ENCODE peak calls at places on chromosomes 1 and 21, in five cellular contexts. C is spleen, X is skeletal muscle cell, N is ovary, D is mucosa of descending colon. W is an unnamed sample.

GRCh38 chr1:209249280-209249670 is 334.2 kb upstream of the CAMK1G start:
- DNase-seq in C (no peak), D (no peak), X (no peak), N (no peak), W (no peak)

GRCh38 chr1:3063379-3064295 is 5.4 kb upstream of the PRDM16 start:
- DNase-seq in C (peak; percentile 60), X (no peak), N (no peak), D (no peak), W (no peak)

GRCh38 chr1:1001057-1001630 is 1.2 kb upstream of the HES4 start:
- DNase-seq in C (peak; percentile 74), X (no peak), D (no peak), N (no peak), W (peak; percentile 22)

GRCh38 chr1:248872752-248873408 is 14.0 kb upstream of the ZNF692 start:
- DNase-seq in D (peak; percentile 66), N (peak; percentile 72), C (peak; percentile 87), X (peak; percentile 19), W (peak; percentile 74)

GRCh38 chr1:22077728-22078127 is 25.2 kb downstream of the CDC42 start:
- DNase-seq in N (no peak), C (no peak), X (no peak), D (no peak), W (peak; percentile 53)

GRCh38 chr1:118254483-118254882 is 69.5 kb upstream of the SPAG17 start:
- DNase-seq in X (no peak), N (no peak), D (no peak), C (no peak), W (no peak)

GRCh38 chr21:46017695-46018094 is 36.1 kb downstream of the COL6A1 start:
- DNase-seq in C (no peak), X (no peak), D (no peak), N (no peak), W (no peak)

GRCh38 chr1:117815105-117815812 is 114.2 kb downstream of the GDAP2 start:
- DNase-seq in X (no peak), D (no peak), N (no peak), C (no peak), W (peak; percentile 71)

GRCh38 chr1:161420763-161421455 is 53.2 kb upstream of the CFAP126 start:
- DNase-seq in X (no peak), D (no peak), C (no peak), N (no peak), W (no peak)

GRCh38 chr1:183689770-183690204 is 36.7 kb upstream of the APOBEC4 start:
- DNase-seq in N (no peak), D (no peak), X (no peak), C (no peak), W (no peak)

GRCh38 chr1:54047384-54048315 is 5.4 kb downstream of the TMEM59 start:
- DNase-seq in C (no peak), D (no peak), X (no peak), N (no peak), W (peak; percentile 27)

GRCh38 chr1:55309053-55309452 is 93.9 kb upstream of the USP24 start:
- DNase-seq in N (no peak), D (no peak), X (peak; percentile 81), C (no peak), W (peak; percentile 45)

GRCh38 chr1:224898937-224899336 is 30.5 kb upstream of the DNAH14 start:
- DNase-seq in X (no peak), D (no peak), C (no peak), N (no peak), W (no peak)

GRCh38 chr1:229380514-229381160 is 37.8 kb upstream of the CCSAP start:
- DNase-seq in C (no peak), X (no peak), D (no peak), N (no peak), W (no peak)

GRCh38 chr21:36104306-36105300 is 30.3 kb upstream of the CBR3 start:
- DNase-seq in C (peak; percentile 79), D (peak; percentile 55), X (no peak), N (peak; percentile 43), W (no peak)

GRCh38 chr1:43976045-43976444 is 1.3 kb downstream of the ATP6V0B start:
- DNase-seq in X (no peak), N (no peak), D (no peak), C (no peak), W (no peak)

GRCh38 chr1:220344745-220345144 is 72.5 kb upstream of the RAB3GAP2 start:
- DNase-seq in D (no peak), X (no peak), N (no peak), C (no peak), W (no peak)

GRCh38 chr1:203364013-203364730 is 13.2 kb upstream of the FMOD start:
- DNase-seq in C (no peak), D (peak; percentile 65), X (no peak), N (peak; percentile 65), W (no peak)

GRCh38 chr1:232393010-232393833 is 236.7 kb downstream of the SIPA1L2 start:
- DNase-seq in X (no peak), N (no peak), D (no peak), C (no peak), W (no peak)

GRCh38 chr1:241551759-241552638 is 19.8 kb downstream of the KMO start:
- DNase-seq in D (peak; percentile 41), C (peak; percentile 88), X (no peak), N (no peak), W (no peak)

GRCh38 chr1:66436378-66437135 is 97.4 kb upstream of the SGIP1 start:
- DNase-seq in C (no peak), D (peak; percentile 16), X (peak; percentile 60), N (no peak), W (peak; percentile 92)

GRCh38 chr1:18643154-18644012 is 12.7 kb downstream of the PAX7 start:
- DNase-seq in D (no peak), N (no peak), X (no peak), C (no peak), W (peak; percentile 26)

GRCh38 chr1:211637066-211637465 is 38.4 kb downstream of the NEK2 start:
- DNase-seq in D (no peak), X (no peak), C (no peak), N (no peak), W (no peak)

GRCh38 chr21:33362044-33362555 is 37.3 kb downstream of the IFNAR1 start:
- DNase-seq in D (peak; percentile 63), C (peak; percentile 82), X (no peak), N (no peak), W (no peak)

GRCh38 chr1:19365711-19366110 is 53.6 kb downstream of the SLC66A1 start:
- DNase-seq in X (no peak), D (no peak), C (no peak), N (no peak), W (no peak)

GRCh38 chr1:18528616-18529015 is 47.9 kb downstream of the KLHDC7A start:
- DNase-seq in D (no peak), N (no peak), C (peak; percentile 4), X (no peak), W (no peak)

GRCh38 chr1:32702599-32703478 is at the start of gene SYNC:
- DNase-seq in N (peak; percentile 77), C (peak; percentile 78), D (peak; percentile 88), X (peak; percentile 52), W (peak; percentile 58)

GRCh38 chr21:34648739-34649297 is 20.0 kb upstream of the CLIC6 start:
- DNase-seq in N (no peak), D (no peak), C (no peak), X (no peak), W (no peak)

GRCh38 chr21:34647552-34647951 is 21.2 kb upstream of the CLIC6 start:
- DNase-seq in X (no peak), N (no peak), D (no peak), C (no peak), W (no peak)

GRCh38 chr21:34640858-34641257 is 25.9 kb upstream of the RCAN1 start:
- DNase-seq in C (no peak), X (peak; percentile 24), D (no peak), N (no peak), W (peak; percentile 53)

GRCh38 chr21:34642211-34643075 is 26.4 kb upstream of the CLIC6 start:
- DNase-seq in X (no peak), C (no peak), D (no peak), N (no peak), W (no peak)

GRCh38 chr21:34644815-34645214 is 24.0 kb upstream of the CLIC6 start:
- DNase-seq in D (no peak), N (no peak), C (no peak), X (no peak), W (no peak)
- H3K4me3 ChIP-seq in D (no peak overlapping the region), N (no peak overlapping the region), C (no peak overlapping the region), X (no peak overlapping the region), W (no peak overlapping the region)

DNA sequence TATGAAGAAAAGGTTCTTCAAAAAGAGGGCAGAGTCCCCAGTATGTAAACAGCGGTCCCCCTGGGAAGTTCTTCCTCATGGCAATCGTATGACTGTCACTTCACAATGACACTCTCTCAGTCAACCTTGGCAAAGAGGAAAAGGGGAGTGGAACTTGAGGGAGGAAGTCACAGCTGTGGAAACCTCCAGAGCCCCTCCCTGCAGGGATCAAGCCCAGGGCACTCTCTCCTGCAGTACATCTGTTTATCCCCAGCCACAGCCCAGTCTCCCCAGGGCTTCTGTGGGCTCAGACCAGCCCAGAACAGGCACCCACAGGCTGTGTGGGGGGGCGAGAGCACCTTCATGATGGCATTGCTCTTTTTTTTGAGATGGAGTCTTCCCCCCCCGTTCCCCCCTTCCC is 2.0 kb downstream of the ATP13A2 start:
- DNase-seq in C (peak; percentile 76), D (peak; percentile 12), N (no peak), X (no peak), W (no peak)
- H3K4me3 ChIP-seq in C (no peak overlapping the region), D (no peak overlapping the region), N (no peak overlapping the region), X (no peak overlapping the region), W (no peak overlapping the region)

GRCh38 chr1:217087981-217088380 is 364.8 kb upstream of the ESRRG start:
- DNase-seq in X (no peak), N (no peak), D (no peak), C (no peak), W (no peak)

GRCh38 chr1:217089239-217090014 is 366.2 kb upstream of the ESRRG start:
- DNase-seq in N (peak; percentile 28), X (peak; percentile 20), D (peak; percentile 45), C (no peak), W (peak; percentile 3)

GRCh38 chr1:217091601-217092000 is 368.4 kb upstream of the ESRRG start:
- DNase-seq in C (no peak), X (no peak), D (no peak), N (no peak), W (no peak)

GRCh38 chr1:217088521-217089221 is 365.4 kb upstream of the ESRRG start:
- DNase-seq in C (no peak), D (no peak), N (no peak), X (no peak), W (peak; percentile 38)

GRCh38 chr1:217090073-217090911 is 367.1 kb upstream of the ESRRG start:
- DNase-seq in D (no peak), X (no peak), C (no peak), N (no peak), W (peak; percentile 7)
- H3K4me3 ChIP-seq in D (no peak overlapping the region), X (peak overlapping the region; percentile 48), C (peak overlapping the region; percentile 29), N (peak overlapping the region; percentile 36), W (peak overlapping the region; percentile 53)

DNA sequence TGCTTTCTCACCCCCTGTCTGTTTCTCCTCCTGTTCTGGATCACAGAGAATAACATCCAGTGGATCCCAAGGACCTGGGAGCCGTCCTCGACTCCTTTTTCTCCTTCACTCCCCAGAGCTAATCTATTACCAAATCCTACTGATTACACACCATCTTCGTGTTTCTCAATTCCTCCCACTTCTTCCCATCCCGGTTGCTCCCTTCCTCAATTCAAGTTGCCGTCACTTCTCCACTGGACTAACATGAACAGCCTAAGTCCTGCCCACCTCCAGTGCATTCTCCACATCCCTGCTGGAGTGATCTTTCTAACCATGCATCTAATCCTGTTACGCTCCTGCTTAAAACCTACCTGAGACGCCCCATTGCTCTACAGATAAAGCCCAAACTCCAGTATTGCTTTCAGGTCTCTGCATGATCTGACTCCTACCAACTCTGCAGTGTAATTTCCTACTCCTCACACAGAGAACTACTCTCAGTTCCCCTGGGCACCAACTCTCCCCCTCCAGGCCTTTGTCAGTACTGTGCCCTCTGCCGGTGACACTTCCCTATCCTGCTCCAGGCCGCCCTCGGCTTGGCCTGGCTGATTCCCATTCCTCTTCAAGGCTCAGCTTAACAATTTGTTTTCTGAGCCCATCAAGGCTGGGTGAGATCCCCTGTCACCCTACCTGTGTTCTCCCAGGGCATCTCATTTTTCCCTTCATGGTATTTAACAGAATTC is 2.4 kb downstream of the SLAMF8 start:
- DNase-seq in D (peak; percentile 72), X (no peak), C (peak; percentile 83), N (no peak), W (no peak)
- H3K4me3 ChIP-seq in D (no peak overlapping the region), X (no peak overlapping the region), C (no peak overlapping the region), N (no peak overlapping the region), W (no peak overlapping the region)